ENCODE peak calls at places on chromosome 5, in five cellular contexts. One of them, this sample, is unnamed.

GRCh38 chr5:125634242-125634835 is 788.9 kb upstream of the GRAMD2B start:
- DNase-seq in effector memory CD4-positive, alpha-beta T cell: no peak
- DNase-seq in tibial nerve: no peak
- DNase-seq in GM23338: no peak
- DNase-seq in neural progenitor cell: no peak
- DNase-seq in this sample: no peak

GRCh38 chr5:82022499-82022898 is 50.7 kb downstream of the ATG10 start:
- DNase-seq in effector memory CD4-positive, alpha-beta T cell: no peak
- DNase-seq in GM23338: no peak
- DNase-seq in tibial nerve: no peak
- DNase-seq in neural progenitor cell: no peak
- DNase-seq in this sample: no peak

GRCh38 chr5:110916373-110917049 is 155.0 kb upstream of the TSLP start:
- DNase-seq in tibial nerve: no peak
- DNase-seq in GM23338: peak
- DNase-seq in effector memory CD4-positive, alpha-beta T cell: no peak
- DNase-seq in neural progenitor cell: peak
- DNase-seq in this sample: no peak

GRCh38 chr5:62938927-62939326 is 360.3 kb downstream of the LRRC70 start:
- DNase-seq in neural progenitor cell: no peak
- DNase-seq in tibial nerve: no peak
- DNase-seq in GM23338: peak
- DNase-seq in effector memory CD4-positive, alpha-beta T cell: no peak
- DNase-seq in this sample: no peak

GRCh38 chr5:142015781-142016533 is 3.1 kb upstream of the GNPDA1 start:
- DNase-seq in tibial nerve: no peak
- DNase-seq in neural progenitor cell: no peak
- DNase-seq in effector memory CD4-positive, alpha-beta T cell: peak
- DNase-seq in GM23338: no peak
- DNase-seq in this sample: no peak

GRCh38 chr5:38290028-38290653 is 31.8 kb downstream of the EGFLAM start:
- DNase-seq in GM23338: no peak
- DNase-seq in effector memory CD4-positive, alpha-beta T cell: no peak
- DNase-seq in tibial nerve: no peak
- DNase-seq in neural progenitor cell: no peak
- DNase-seq in this sample: no peak

GRCh38 chr5:93017854-93018253 is 563.2 kb downstream of the NR2F1-AS1 start:
- DNase-seq in effector memory CD4-positive, alpha-beta T cell: no peak
- DNase-seq in tibial nerve: no peak
- DNase-seq in GM23338: no peak
- DNase-seq in neural progenitor cell: no peak
- DNase-seq in this sample: no peak

GRCh38 chr5:10567181-10567591 is 3.3 kb downstream of the ANKRD33B start:
- DNase-seq in tibial nerve: no peak
- DNase-seq in GM23338: no peak
- DNase-seq in neural progenitor cell: no peak
- DNase-seq in effector memory CD4-positive, alpha-beta T cell: no peak
- DNase-seq in this sample: no peak

GRCh38 chr5:1763548-1763911 is 36.1 kb downstream of the MRPL36 start:
- DNase-seq in GM23338: peak
- DNase-seq in effector memory CD4-positive, alpha-beta T cell: peak
- DNase-seq in tibial nerve: peak
- DNase-seq in neural progenitor cell: peak
- DNase-seq in this sample: no peak

GRCh38 chr5:174323878-174324281 is 278.4 kb downstream of the NSG2 start:
- DNase-seq in effector memory CD4-positive, alpha-beta T cell: no peak
- DNase-seq in tibial nerve: no peak
- DNase-seq in neural progenitor cell: peak
- DNase-seq in GM23338: peak
- DNase-seq in this sample: peak

GRCh38 chr5:88393721-88394530 is 125.3 kb upstream of the TMEM161B start:
- DNase-seq in tibial nerve: no peak
- DNase-seq in effector memory CD4-positive, alpha-beta T cell: no peak
- DNase-seq in GM23338: no peak
- DNase-seq in neural progenitor cell: no peak
- DNase-seq in this sample: no peak

GRCh38 chr5:37847978-37848425 is 8.2 kb upstream of the GDNF start:
- DNase-seq in neural progenitor cell: no peak
- DNase-seq in GM23338: no peak
- DNase-seq in tibial nerve: no peak
- DNase-seq in effector memory CD4-positive, alpha-beta T cell: no peak
- DNase-seq in this sample: no peak

GRCh38 chr5:107519900-107520354 is 150.8 kb downstream of the EFNA5 start:
- DNase-seq in neural progenitor cell: peak
- DNase-seq in tibial nerve: no peak
- DNase-seq in GM23338: peak
- DNase-seq in effector memory CD4-positive, alpha-beta T cell: no peak
- DNase-seq in this sample: no peak

GRCh38 chr5:176541338-176542134 is 4.3 kb upstream of the RNF44 start:
- DNase-seq in GM23338: peak
- DNase-seq in tibial nerve: no peak
- DNase-seq in neural progenitor cell: peak
- DNase-seq in effector memory CD4-positive, alpha-beta T cell: peak
- DNase-seq in this sample: no peak

GRCh38 chr5:134793111-134793510 is 34.5 kb downstream of the DDX46 start:
- DNase-seq in tibial nerve: no peak
- DNase-seq in effector memory CD4-positive, alpha-beta T cell: no peak
- DNase-seq in GM23338: no peak
- DNase-seq in neural progenitor cell: no peak
- DNase-seq in this sample: no peak

GRCh38 chr5:135567661-135568060 is 11.1 kb downstream of the CXCL14 start:
- DNase-seq in tibial nerve: no peak
- DNase-seq in GM23338: no peak
- DNase-seq in neural progenitor cell: no peak
- DNase-seq in effector memory CD4-positive, alpha-beta T cell: no peak
- DNase-seq in this sample: no peak

GRCh38 chr5:117590944-117591343 is 1016.3 kb upstream of the SEMA6A start:
- DNase-seq in tibial nerve: no peak
- DNase-seq in effector memory CD4-positive, alpha-beta T cell: no peak
- DNase-seq in GM23338: peak
- DNase-seq in neural progenitor cell: peak
- DNase-seq in this sample: no peak

GRCh38 chr5:32115985-32116384 is 58.1 kb downstream of the GOLPH3 start:
- DNase-seq in neural progenitor cell: no peak
- DNase-seq in tibial nerve: no peak
- DNase-seq in effector memory CD4-positive, alpha-beta T cell: no peak
- DNase-seq in GM23338: peak
- DNase-seq in this sample: no peak

GRCh38 chr5:150295172-150295611 is 5.6 kb upstream of the CAMK2A start:
- DNase-seq in neural progenitor cell: no peak
- DNase-seq in effector memory CD4-positive, alpha-beta T cell: no peak
- DNase-seq in tibial nerve: no peak
- DNase-seq in GM23338: no peak
- DNase-seq in this sample: no peak

GRCh38 chr5:95449460-95449859 is 58.3 kb downstream of the FAM81B start:
- DNase-seq in neural progenitor cell: no peak
- DNase-seq in tibial nerve: no peak
- DNase-seq in effector memory CD4-positive, alpha-beta T cell: no peak
- DNase-seq in GM23338: peak
- DNase-seq in this sample: no peak

GRCh38 chr5:96714951-96715451 is 52.8 kb downstream of the CAST start:
- DNase-seq in effector memory CD4-positive, alpha-beta T cell: peak
- DNase-seq in tibial nerve: no peak
- DNase-seq in GM23338: peak
- DNase-seq in neural progenitor cell: peak
- DNase-seq in this sample: no peak

DNA sequence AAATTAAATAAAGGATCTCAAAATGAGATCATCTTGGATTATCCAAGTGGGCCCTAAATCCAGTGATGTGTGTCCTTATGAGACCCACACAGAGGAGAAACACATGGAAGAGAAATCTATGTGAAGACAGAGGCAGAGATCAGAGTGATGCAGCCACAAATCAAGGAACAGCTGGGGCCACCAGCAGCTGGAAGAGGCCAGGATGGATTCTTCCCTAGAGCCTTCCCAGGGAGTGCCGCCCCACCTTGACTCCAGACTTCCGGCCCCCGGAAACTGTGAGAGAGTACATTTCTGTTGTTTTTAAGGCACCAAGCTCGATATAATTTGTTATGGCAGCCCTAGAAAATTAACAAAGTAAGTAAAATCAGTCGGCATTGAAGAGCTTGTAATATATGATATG is 286.9 kb downstream of the FBXL7 start:
- DNase-seq in GM23338: no peak
- DNase-seq in neural progenitor cell: no peak
- DNase-seq in tibial nerve: no peak
- DNase-seq in effector memory CD4-positive, alpha-beta T cell: no peak
- DNase-seq in this sample: no peak
- H3K27ac ChIP-seq in GM23338: no peak
- H3K27ac ChIP-seq in neural progenitor cell: no peak
- H3K27ac ChIP-seq in tibial nerve: no peak
- H3K27ac ChIP-seq in effector memory CD4-positive, alpha-beta T cell: no peak
- H3K27ac ChIP-seq in this sample: peak

GRCh38 chr5:65769539-65769938 is 47.5 kb downstream of the NLN start:
- DNase-seq in tibial nerve: no peak
- DNase-seq in GM23338: no peak
- DNase-seq in neural progenitor cell: no peak
- DNase-seq in effector memory CD4-positive, alpha-beta T cell: no peak
- DNase-seq in this sample: no peak
- H3K27ac ChIP-seq in tibial nerve: no peak
- H3K27ac ChIP-seq in GM23338: no peak
- H3K27ac ChIP-seq in neural progenitor cell: no peak
- H3K27ac ChIP-seq in effector memory CD4-positive, alpha-beta T cell: no peak
- H3K27ac ChIP-seq in this sample: no peak

GRCh38 chr5:158759276-158759675 is 340.4 kb downstream of the EBF1 start:
- DNase-seq in effector memory CD4-positive, alpha-beta T cell: no peak
- DNase-seq in neural progenitor cell: no peak
- DNase-seq in tibial nerve: no peak
- DNase-seq in GM23338: no peak
- DNase-seq in this sample: no peak
- H3K27ac ChIP-seq in effector memory CD4-positive, alpha-beta T cell: no peak
- H3K27ac ChIP-seq in neural progenitor cell: no peak
- H3K27ac ChIP-seq in tibial nerve: no peak
- H3K27ac ChIP-seq in GM23338: no peak
- H3K27ac ChIP-seq in this sample: no peak

DNA sequence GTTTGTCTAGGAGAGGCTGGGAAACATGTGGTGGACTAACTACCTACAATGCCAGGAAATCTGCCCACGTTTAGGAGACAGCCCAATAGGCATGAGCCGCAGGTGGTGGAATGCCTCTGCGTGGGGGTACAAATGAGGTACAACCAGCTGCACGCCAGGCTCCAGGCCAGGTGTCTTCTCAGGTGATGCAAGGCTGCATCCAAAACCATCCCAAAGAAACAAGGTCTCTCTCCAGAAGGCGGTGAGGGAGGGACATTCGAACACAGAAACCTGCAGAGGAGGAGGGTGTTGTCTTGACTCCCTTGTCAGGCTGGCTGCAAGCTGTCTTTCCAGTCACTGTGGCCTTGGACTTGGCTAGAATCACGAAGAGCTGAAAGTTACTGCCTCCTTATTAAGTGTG is 11.6 kb downstream of the ANKH start:
- DNase-seq in effector memory CD4-positive, alpha-beta T cell: no peak
- DNase-seq in GM23338: no peak
- DNase-seq in neural progenitor cell: no peak
- DNase-seq in tibial nerve: no peak
- DNase-seq in this sample: no peak
- H3K27ac ChIP-seq in effector memory CD4-positive, alpha-beta T cell: no peak
- H3K27ac ChIP-seq in GM23338: no peak
- H3K27ac ChIP-seq in neural progenitor cell: no peak
- H3K27ac ChIP-seq in tibial nerve: no peak
- H3K27ac ChIP-seq in this sample: no peak

GRCh38 chr5:45414620-45415551 is 281.3 kb downstream of the HCN1 start:
- DNase-seq in GM23338: no peak
- DNase-seq in neural progenitor cell: no peak
- DNase-seq in effector memory CD4-positive, alpha-beta T cell: no peak
- DNase-seq in tibial nerve: no peak
- DNase-seq in this sample: no peak
- H3K27ac ChIP-seq in GM23338: no peak
- H3K27ac ChIP-seq in neural progenitor cell: no peak
- H3K27ac ChIP-seq in effector memory CD4-positive, alpha-beta T cell: no peak
- H3K27ac ChIP-seq in tibial nerve: no peak
- H3K27ac ChIP-seq in this sample: no peak